ENCODE peak calls at places on chromosomes 7 and 10, in ten cellular contexts. One of them, this sample, is unnamed.

GRCh38 chr10:114259825-114260224 is 20.8 kb downstream of the VWA2 start:
- DNase-seq in activated CD4-positive, alpha-beta T cell treated with anti-CD3 and anti-CD28 coated beads for 4 hours: no peak
- DNase-seq in GDM1: no peak
- DNase-seq in RPMI7951: peak; percentile 72
- DNase-seq in head of caudate nucleus: no peak
- DNase-seq in NCI-H2081: no peak
- DNase-seq in AG04450: no peak
- DNase-seq in putamen: no peak
- DNase-seq in activated T-helper 1 cell treated with anti-CD3 and anti-CD28 coated beads, Interleukin-2, amount 50 U/mL, for 16 hours: no peak
- DNase-seq in COR-L47: no peak
- DNase-seq in this sample: no peak

GRCh38 chr10:50467209-50467608 is 156.5 kb downstream of the SGMS1 start:
- DNase-seq in activated CD4-positive, alpha-beta T cell treated with anti-CD3 and anti-CD28 coated beads for 4 hours: no peak
- DNase-seq in GDM1: no peak
- DNase-seq in RPMI7951: no peak
- DNase-seq in head of caudate nucleus: no peak
- DNase-seq in NCI-H2081: no peak
- DNase-seq in AG04450: no peak
- DNase-seq in putamen: no peak
- DNase-seq in activated T-helper 1 cell treated with anti-CD3 and anti-CD28 coated beads, Interleukin-2, amount 50 U/mL, for 16 hours: no peak
- DNase-seq in COR-L47: no peak
- DNase-seq in this sample: no peak

GRCh38 chr7:133973710-133974109 is 153.4 kb upstream of the LRGUK start:
- DNase-seq in activated CD4-positive, alpha-beta T cell treated with anti-CD3 and anti-CD28 coated beads for 4 hours: no peak
- DNase-seq in GDM1: no peak
- DNase-seq in RPMI7951: no peak
- DNase-seq in head of caudate nucleus: no peak
- DNase-seq in NCI-H2081: no peak
- DNase-seq in AG04450: no peak
- DNase-seq in putamen: no peak
- DNase-seq in activated T-helper 1 cell treated with anti-CD3 and anti-CD28 coated beads, Interleukin-2, amount 50 U/mL, for 16 hours: no peak
- DNase-seq in COR-L47: no peak
- DNase-seq in this sample: no peak

GRCh38 chr7:149854611-149855367 is 16.6 kb downstream of the ZNF862 start:
- DNase-seq in activated CD4-positive, alpha-beta T cell treated with anti-CD3 and anti-CD28 coated beads for 4 hours: no peak
- DNase-seq in GDM1: no peak
- DNase-seq in RPMI7951: peak; percentile 49
- DNase-seq in head of caudate nucleus: peak; percentile 71
- DNase-seq in NCI-H2081: peak; percentile 98
- DNase-seq in AG04450: no peak
- DNase-seq in putamen: no peak
- DNase-seq in activated T-helper 1 cell treated with anti-CD3 and anti-CD28 coated beads, Interleukin-2, amount 50 U/mL, for 16 hours: no peak
- DNase-seq in COR-L47: peak; percentile 95
- DNase-seq in this sample: peak; percentile 57

GRCh38 chr10:19628767-19629443 is 187.3 kb upstream of the PLXDC2 start:
- DNase-seq in activated CD4-positive, alpha-beta T cell treated with anti-CD3 and anti-CD28 coated beads for 4 hours: no peak
- DNase-seq in GDM1: no peak
- DNase-seq in RPMI7951: peak; percentile 12
- DNase-seq in head of caudate nucleus: no peak
- DNase-seq in NCI-H2081: no peak
- DNase-seq in AG04450: no peak
- DNase-seq in putamen: no peak
- DNase-seq in activated T-helper 1 cell treated with anti-CD3 and anti-CD28 coated beads, Interleukin-2, amount 50 U/mL, for 16 hours: no peak
- DNase-seq in COR-L47: no peak
- DNase-seq in this sample: no peak

GRCh38 chr10:72066318-72067284 is 21.8 kb downstream of the SPOCK2 start:
- DNase-seq in activated CD4-positive, alpha-beta T cell treated with anti-CD3 and anti-CD28 coated beads for 4 hours: no peak
- DNase-seq in GDM1: no peak
- DNase-seq in RPMI7951: peak; percentile 38
- DNase-seq in head of caudate nucleus: no peak
- DNase-seq in NCI-H2081: no peak
- DNase-seq in AG04450: no peak
- DNase-seq in putamen: no peak
- DNase-seq in activated T-helper 1 cell treated with anti-CD3 and anti-CD28 coated beads, Interleukin-2, amount 50 U/mL, for 16 hours: no peak
- DNase-seq in COR-L47: no peak
- DNase-seq in this sample: no peak

GRCh38 chr7:106139253-106140251 is 27.4 kb upstream of the SYPL1 start:
- DNase-seq in activated CD4-positive, alpha-beta T cell treated with anti-CD3 and anti-CD28 coated beads for 4 hours: no peak
- DNase-seq in GDM1: no peak
- DNase-seq in RPMI7951: no peak
- DNase-seq in head of caudate nucleus: no peak
- DNase-seq in NCI-H2081: peak; percentile 39
- DNase-seq in AG04450: no peak
- DNase-seq in putamen: peak; percentile 53
- DNase-seq in activated T-helper 1 cell treated with anti-CD3 and anti-CD28 coated beads, Interleukin-2, amount 50 U/mL, for 16 hours: no peak
- DNase-seq in COR-L47: no peak
- DNase-seq in this sample: no peak

GRCh38 chr10:91220954-91221696 is 662 bp downstream of the PCGF5 start:
- DNase-seq in activated CD4-positive, alpha-beta T cell treated with anti-CD3 and anti-CD28 coated beads for 4 hours: no peak
- DNase-seq in GDM1: no peak
- DNase-seq in RPMI7951: peak; percentile 20
- DNase-seq in head of caudate nucleus: no peak
- DNase-seq in NCI-H2081: no peak
- DNase-seq in AG04450: no peak
- DNase-seq in putamen: no peak
- DNase-seq in activated T-helper 1 cell treated with anti-CD3 and anti-CD28 coated beads, Interleukin-2, amount 50 U/mL, for 16 hours: no peak
- DNase-seq in COR-L47: no peak
- DNase-seq in this sample: no peak

GRCh38 chr10:118760265-118760664 is 5.5 kb upstream of the CACUL1 start:
- DNase-seq in activated CD4-positive, alpha-beta T cell treated with anti-CD3 and anti-CD28 coated beads for 4 hours: no peak
- DNase-seq in GDM1: no peak
- DNase-seq in RPMI7951: no peak
- DNase-seq in head of caudate nucleus: no peak
- DNase-seq in NCI-H2081: no peak
- DNase-seq in AG04450: no peak
- DNase-seq in putamen: no peak
- DNase-seq in activated T-helper 1 cell treated with anti-CD3 and anti-CD28 coated beads, Interleukin-2, amount 50 U/mL, for 16 hours: no peak
- DNase-seq in COR-L47: no peak
- DNase-seq in this sample: no peak

GRCh38 chr10:71187600-71187999 is 24.8 kb upstream of the UNC5B start:
- DNase-seq in activated CD4-positive, alpha-beta T cell treated with anti-CD3 and anti-CD28 coated beads for 4 hours: no peak
- DNase-seq in GDM1: no peak
- DNase-seq in RPMI7951: peak; percentile 11
- DNase-seq in head of caudate nucleus: no peak
- DNase-seq in NCI-H2081: no peak
- DNase-seq in AG04450: no peak
- DNase-seq in putamen: no peak
- DNase-seq in activated T-helper 1 cell treated with anti-CD3 and anti-CD28 coated beads, Interleukin-2, amount 50 U/mL, for 16 hours: no peak
- DNase-seq in COR-L47: no peak
- DNase-seq in this sample: no peak

GRCh38 chr7:47369736-47370135 is 212.2 kb downstream of the TNS3 start:
- DNase-seq in activated CD4-positive, alpha-beta T cell treated with anti-CD3 and anti-CD28 coated beads for 4 hours: no peak
- DNase-seq in GDM1: no peak
- DNase-seq in RPMI7951: no peak
- DNase-seq in head of caudate nucleus: no peak
- DNase-seq in NCI-H2081: no peak
- DNase-seq in AG04450: no peak
- DNase-seq in putamen: no peak
- DNase-seq in activated T-helper 1 cell treated with anti-CD3 and anti-CD28 coated beads, Interleukin-2, amount 50 U/mL, for 16 hours: no peak
- DNase-seq in COR-L47: no peak
- DNase-seq in this sample: no peak

GRCh38 chr10:43403911-43404674 is 4.9 kb downstream of the HNRNPF start:
- DNase-seq in activated CD4-positive, alpha-beta T cell treated with anti-CD3 and anti-CD28 coated beads for 4 hours: no peak
- DNase-seq in GDM1: no peak
- DNase-seq in RPMI7951: peak; percentile 50
- DNase-seq in head of caudate nucleus: no peak
- DNase-seq in NCI-H2081: no peak
- DNase-seq in AG04450: no peak
- DNase-seq in putamen: no peak
- DNase-seq in activated T-helper 1 cell treated with anti-CD3 and anti-CD28 coated beads, Interleukin-2, amount 50 U/mL, for 16 hours: no peak
- DNase-seq in COR-L47: no peak
- DNase-seq in this sample: no peak

GRCh38 chr10:114166053-114166452 is 8.0 kb downstream of the CCDC186 start:
- DNase-seq in activated CD4-positive, alpha-beta T cell treated with anti-CD3 and anti-CD28 coated beads for 4 hours: no peak
- DNase-seq in GDM1: no peak
- DNase-seq in RPMI7951: no peak
- DNase-seq in head of caudate nucleus: no peak
- DNase-seq in NCI-H2081: no peak
- DNase-seq in AG04450: no peak
- DNase-seq in putamen: no peak
- DNase-seq in activated T-helper 1 cell treated with anti-CD3 and anti-CD28 coated beads, Interleukin-2, amount 50 U/mL, for 16 hours: no peak
- DNase-seq in COR-L47: no peak
- DNase-seq in this sample: no peak

GRCh38 chr10:124741922-124742417 is 2.2 kb downstream of the FAM53B start:
- DNase-seq in activated CD4-positive, alpha-beta T cell treated with anti-CD3 and anti-CD28 coated beads for 4 hours: peak; percentile 47
- DNase-seq in GDM1: no peak
- DNase-seq in RPMI7951: no peak
- DNase-seq in head of caudate nucleus: no peak
- DNase-seq in NCI-H2081: no peak
- DNase-seq in AG04450: no peak
- DNase-seq in putamen: no peak
- DNase-seq in activated T-helper 1 cell treated with anti-CD3 and anti-CD28 coated beads, Interleukin-2, amount 50 U/mL, for 16 hours: no peak
- DNase-seq in COR-L47: no peak
- DNase-seq in this sample: no peak

GRCh38 chr10:113856563-113856962 is 2.1 kb downstream of the NHLRC2 start:
- DNase-seq in activated CD4-positive, alpha-beta T cell treated with anti-CD3 and anti-CD28 coated beads for 4 hours: no peak
- DNase-seq in GDM1: no peak
- DNase-seq in RPMI7951: no peak
- DNase-seq in head of caudate nucleus: no peak
- DNase-seq in NCI-H2081: no peak
- DNase-seq in AG04450: no peak
- DNase-seq in putamen: no peak
- DNase-seq in activated T-helper 1 cell treated with anti-CD3 and anti-CD28 coated beads, Interleukin-2, amount 50 U/mL, for 16 hours: no peak
- DNase-seq in COR-L47: no peak
- DNase-seq in this sample: no peak

GRCh38 chr7:134520130-134520529 is 7.2 kb upstream of the AKR1B10 start:
- DNase-seq in activated CD4-positive, alpha-beta T cell treated with anti-CD3 and anti-CD28 coated beads for 4 hours: no peak
- DNase-seq in GDM1: no peak
- DNase-seq in RPMI7951: peak; percentile 35
- DNase-seq in head of caudate nucleus: no peak
- DNase-seq in NCI-H2081: no peak
- DNase-seq in AG04450: no peak
- DNase-seq in putamen: no peak
- DNase-seq in activated T-helper 1 cell treated with anti-CD3 and anti-CD28 coated beads, Interleukin-2, amount 50 U/mL, for 16 hours: no peak
- DNase-seq in COR-L47: no peak
- DNase-seq in this sample: no peak

GRCh38 chr10:97553575-97554100 is 18.9 kb upstream of the ANKRD2 start:
- DNase-seq in activated CD4-positive, alpha-beta T cell treated with anti-CD3 and anti-CD28 coated beads for 4 hours: peak; percentile 60
- DNase-seq in GDM1: peak; percentile 56
- DNase-seq in RPMI7951: peak; percentile 56
- DNase-seq in head of caudate nucleus: peak; percentile 70
- DNase-seq in NCI-H2081: peak; percentile 48
- DNase-seq in AG04450: no peak
- DNase-seq in putamen: peak; percentile 62
- DNase-seq in activated T-helper 1 cell treated with anti-CD3 and anti-CD28 coated beads, Interleukin-2, amount 50 U/mL, for 16 hours: peak; percentile 37
- DNase-seq in COR-L47: no peak
- DNase-seq in this sample: peak; percentile 80

GRCh38 chr7:37287093-37287492 is 161.6 kb downstream of the ELMO1 start:
- DNase-seq in activated CD4-positive, alpha-beta T cell treated with anti-CD3 and anti-CD28 coated beads for 4 hours: no peak
- DNase-seq in GDM1: no peak
- DNase-seq in RPMI7951: no peak
- DNase-seq in head of caudate nucleus: no peak
- DNase-seq in NCI-H2081: peak; percentile 52
- DNase-seq in AG04450: no peak
- DNase-seq in putamen: no peak
- DNase-seq in activated T-helper 1 cell treated with anti-CD3 and anti-CD28 coated beads, Interleukin-2, amount 50 U/mL, for 16 hours: no peak
- DNase-seq in COR-L47: peak; percentile 69
- DNase-seq in this sample: no peak

GRCh38 chr7:26376208-26376917 is 84.7 kb downstream of the SNX10 start:
- DNase-seq in activated CD4-positive, alpha-beta T cell treated with anti-CD3 and anti-CD28 coated beads for 4 hours: peak; percentile 13
- DNase-seq in GDM1: peak; percentile 59
- DNase-seq in RPMI7951: no peak
- DNase-seq in head of caudate nucleus: no peak
- DNase-seq in NCI-H2081: peak; percentile 89
- DNase-seq in AG04450: no peak
- DNase-seq in putamen: peak; percentile 49
- DNase-seq in activated T-helper 1 cell treated with anti-CD3 and anti-CD28 coated beads, Interleukin-2, amount 50 U/mL, for 16 hours: no peak
- DNase-seq in COR-L47: peak; percentile 86
- DNase-seq in this sample: peak; percentile 53

GRCh38 chr10:112963835-112964234 is 13.8 kb downstream of the TCF7L2 start:
- DNase-seq in activated CD4-positive, alpha-beta T cell treated with anti-CD3 and anti-CD28 coated beads for 4 hours: no peak
- DNase-seq in GDM1: no peak
- DNase-seq in RPMI7951: peak; percentile 51
- DNase-seq in head of caudate nucleus: no peak
- DNase-seq in NCI-H2081: no peak
- DNase-seq in AG04450: no peak
- DNase-seq in putamen: no peak
- DNase-seq in activated T-helper 1 cell treated with anti-CD3 and anti-CD28 coated beads, Interleukin-2, amount 50 U/mL, for 16 hours: no peak
- DNase-seq in COR-L47: no peak
- DNase-seq in this sample: no peak

GRCh38 chr10:16314259-16314658 is 122.6 kb upstream of the PTER start:
- DNase-seq in activated CD4-positive, alpha-beta T cell treated with anti-CD3 and anti-CD28 coated beads for 4 hours: no peak
- DNase-seq in GDM1: no peak
- DNase-seq in RPMI7951: no peak
- DNase-seq in head of caudate nucleus: no peak
- DNase-seq in NCI-H2081: no peak
- DNase-seq in AG04450: no peak
- DNase-seq in putamen: no peak
- DNase-seq in activated T-helper 1 cell treated with anti-CD3 and anti-CD28 coated beads, Interleukin-2, amount 50 U/mL, for 16 hours: no peak
- DNase-seq in COR-L47: no peak
- DNase-seq in this sample: no peak